ENCODE peak calls at places on chromosome 2, in five cellular contexts. One of them, this sample, is unnamed.

GRCh38 chr2:218736535-218736934 is 25.9 kb downstream of the TTLL4 start:
- DNase-seq in NCI-H510A treated with DMSO at 0.1 percent for 48 hours: no peak
- DNase-seq in amygdala: no peak
- DNase-seq in HT1080: no peak
- DNase-seq in esophagus squamous epithelium: no peak
- DNase-seq in this sample: no peak

GRCh38 chr2:47636596-47636995 is 146.3 kb upstream of the MSH6 start:
- DNase-seq in HT1080: no peak
- DNase-seq in esophagus squamous epithelium: no peak
- DNase-seq in NCI-H510A treated with DMSO at 0.1 percent for 48 hours: no peak
- DNase-seq in amygdala: no peak
- DNase-seq in this sample: no peak

GRCh38 chr2:7671312-7671711 is 754.1 kb downstream of the RNF144A start:
- DNase-seq in amygdala: no peak
- DNase-seq in esophagus squamous epithelium: no peak
- DNase-seq in HT1080: no peak
- DNase-seq in NCI-H510A treated with DMSO at 0.1 percent for 48 hours: no peak
- DNase-seq in this sample: no peak

GRCh38 chr2:234403074-234403473 is 93.8 kb downstream of the ARL4C start:
- DNase-seq in amygdala: no peak
- DNase-seq in HT1080: peak
- DNase-seq in esophagus squamous epithelium: no peak
- DNase-seq in NCI-H510A treated with DMSO at 0.1 percent for 48 hours: no peak
- DNase-seq in this sample: no peak

GRCh38 chr2:146523218-146523617 is 1321.6 kb upstream of the ACVR2A start:
- DNase-seq in HT1080: no peak
- DNase-seq in amygdala: no peak
- DNase-seq in NCI-H510A treated with DMSO at 0.1 percent for 48 hours: peak
- DNase-seq in esophagus squamous epithelium: no peak
- DNase-seq in this sample: peak

GRCh38 chr2:81324046-81324445 is 1019.5 kb upstream of the LRRTM1 start:
- DNase-seq in HT1080: peak
- DNase-seq in NCI-H510A treated with DMSO at 0.1 percent for 48 hours: no peak
- DNase-seq in esophagus squamous epithelium: no peak
- DNase-seq in amygdala: no peak
- DNase-seq in this sample: peak

GRCh38 chr2:573805-574392 is 103.3 kb downstream of the TMEM18 start:
- DNase-seq in NCI-H510A treated with DMSO at 0.1 percent for 48 hours: no peak
- DNase-seq in HT1080: no peak
- DNase-seq in amygdala: no peak
- DNase-seq in esophagus squamous epithelium: no peak
- DNase-seq in this sample: no peak

GRCh38 chr2:198880421-198880820 is 577.3 kb downstream of the SATB2 start:
- DNase-seq in amygdala: no peak
- DNase-seq in NCI-H510A treated with DMSO at 0.1 percent for 48 hours: no peak
- DNase-seq in esophagus squamous epithelium: no peak
- DNase-seq in HT1080: no peak
- DNase-seq in this sample: no peak

GRCh38 chr2:7915302-7916200 is 766.3 kb upstream of the ID2 start:
- DNase-seq in NCI-H510A treated with DMSO at 0.1 percent for 48 hours: no peak
- DNase-seq in esophagus squamous epithelium: no peak
- DNase-seq in HT1080: peak
- DNase-seq in amygdala: no peak
- DNase-seq in this sample: no peak

GRCh38 chr2:176399199-176399598 is 130.0 kb downstream of the MTX2 start:
- DNase-seq in NCI-H510A treated with DMSO at 0.1 percent for 48 hours: no peak
- DNase-seq in HT1080: no peak
- DNase-seq in amygdala: no peak
- DNase-seq in esophagus squamous epithelium: no peak
- DNase-seq in this sample: no peak

GRCh38 chr2:105184420-105184819 is 57.1 kb upstream of the GPR45 start:
- DNase-seq in esophagus squamous epithelium: no peak
- DNase-seq in amygdala: no peak
- DNase-seq in NCI-H510A treated with DMSO at 0.1 percent for 48 hours: no peak
- DNase-seq in HT1080: no peak
- DNase-seq in this sample: peak

GRCh38 chr2:159177957-159178356 is 108.5 kb downstream of the WDSUB1 start:
- DNase-seq in NCI-H510A treated with DMSO at 0.1 percent for 48 hours: no peak
- DNase-seq in amygdala: no peak
- DNase-seq in esophagus squamous epithelium: no peak
- DNase-seq in HT1080: no peak
- DNase-seq in this sample: no peak

GRCh38 chr2:74078467-74078866 is 69.2 kb downstream of the BOLA3 start:
- DNase-seq in esophagus squamous epithelium: no peak
- DNase-seq in amygdala: no peak
- DNase-seq in HT1080: no peak
- DNase-seq in NCI-H510A treated with DMSO at 0.1 percent for 48 hours: no peak
- DNase-seq in this sample: no peak

GRCh38 chr2:42961385-42961800 is 169.0 kb upstream of the HAAO start:
- DNase-seq in esophagus squamous epithelium: no peak
- DNase-seq in HT1080: no peak
- DNase-seq in NCI-H510A treated with DMSO at 0.1 percent for 48 hours: no peak
- DNase-seq in amygdala: peak
- DNase-seq in this sample: no peak

GRCh38 chr2:230795856-230796255 is 68.9 kb upstream of the ITM2C start:
- DNase-seq in esophagus squamous epithelium: no peak
- DNase-seq in HT1080: no peak
- DNase-seq in amygdala: no peak
- DNase-seq in NCI-H510A treated with DMSO at 0.1 percent for 48 hours: no peak
- DNase-seq in this sample: no peak

GRCh38 chr2:114022360-114023085 is 132.6 kb downstream of the ACTR3 start:
- DNase-seq in esophagus squamous epithelium: no peak
- DNase-seq in NCI-H510A treated with DMSO at 0.1 percent for 48 hours: no peak
- DNase-seq in amygdala: no peak
- DNase-seq in HT1080: peak
- DNase-seq in this sample: no peak

GRCh38 chr2:6081542-6081872 is 389.3 kb downstream of the SOX11 start:
- DNase-seq in esophagus squamous epithelium: no peak
- DNase-seq in HT1080: no peak
- DNase-seq in NCI-H510A treated with DMSO at 0.1 percent for 48 hours: no peak
- DNase-seq in amygdala: no peak
- DNase-seq in this sample: peak

GRCh38 chr2:217279571-217279970 is 419.7 kb upstream of the TNP1 start:
- DNase-seq in amygdala: no peak
- DNase-seq in HT1080: peak
- DNase-seq in NCI-H510A treated with DMSO at 0.1 percent for 48 hours: no peak
- DNase-seq in esophagus squamous epithelium: no peak
- DNase-seq in this sample: no peak

GRCh38 chr2:217429981-217430500 is 570.2 kb upstream of the TNP1 start:
- DNase-seq in HT1080: no peak
- DNase-seq in esophagus squamous epithelium: no peak
- DNase-seq in NCI-H510A treated with DMSO at 0.1 percent for 48 hours: no peak
- DNase-seq in amygdala: no peak
- DNase-seq in this sample: no peak

GRCh38 chr2:102033028-102033749 is 41.4 kb downstream of the IL1R2 start:
- DNase-seq in esophagus squamous epithelium: no peak
- DNase-seq in HT1080: peak
- DNase-seq in NCI-H510A treated with DMSO at 0.1 percent for 48 hours: peak
- DNase-seq in amygdala: peak
- DNase-seq in this sample: no peak

GRCh38 chr2:84855730-84856129 is 25.2 kb downstream of the TRABD2A start:
- DNase-seq in HT1080: no peak
- DNase-seq in amygdala: no peak
- DNase-seq in esophagus squamous epithelium: no peak
- DNase-seq in NCI-H510A treated with DMSO at 0.1 percent for 48 hours: no peak
- DNase-seq in this sample: no peak

GRCh38 chr2:64349143-64349530 is 104.8 kb upstream of the LGALSL start:
- DNase-seq in HT1080: no peak
- DNase-seq in amygdala: no peak
- DNase-seq in NCI-H510A treated with DMSO at 0.1 percent for 48 hours: no peak
- DNase-seq in esophagus squamous epithelium: no peak
- DNase-seq in this sample: no peak

GRCh38 chr2:41784496-41784895 is 263.3 kb upstream of the PKDCC start:
- DNase-seq in amygdala: no peak
- DNase-seq in HT1080: peak
- DNase-seq in esophagus squamous epithelium: no peak
- DNase-seq in NCI-H510A treated with DMSO at 0.1 percent for 48 hours: no peak
- DNase-seq in this sample: no peak

GRCh38 chr2:121480826-121481225 is 49.9 kb upstream of the RNU4ATAC start:
- DNase-seq in HT1080: peak
- DNase-seq in NCI-H510A treated with DMSO at 0.1 percent for 48 hours: no peak
- DNase-seq in amygdala: no peak
- DNase-seq in esophagus squamous epithelium: no peak
- DNase-seq in this sample: no peak

GRCh38 chr2:200257570-200257969 is 48.9 kb upstream of the SPATS2L start:
- DNase-seq in NCI-H510A treated with DMSO at 0.1 percent for 48 hours: no peak
- DNase-seq in HT1080: no peak
- DNase-seq in amygdala: no peak
- DNase-seq in esophagus squamous epithelium: no peak
- DNase-seq in this sample: no peak

GRCh38 chr2:238644095-238645081 is 203.5 kb upstream of the TWIST2 start:
- DNase-seq in HT1080: peak
- DNase-seq in amygdala: no peak
- DNase-seq in esophagus squamous epithelium: no peak
- DNase-seq in NCI-H510A treated with DMSO at 0.1 percent for 48 hours: no peak
- DNase-seq in this sample: no peak

GRCh38 chr2:10331702-10332401 is 29.1 kb downstream of the HPCAL1 start:
- DNase-seq in esophagus squamous epithelium: no peak
- DNase-seq in amygdala: no peak
- DNase-seq in NCI-H510A treated with DMSO at 0.1 percent for 48 hours: peak
- DNase-seq in HT1080: no peak
- DNase-seq in this sample: peak

GRCh38 chr2:37343537-37344434 is 644 bp upstream of the QPCT start:
- DNase-seq in HT1080: peak
- DNase-seq in esophagus squamous epithelium: no peak
- DNase-seq in NCI-H510A treated with DMSO at 0.1 percent for 48 hours: peak
- DNase-seq in amygdala: no peak
- DNase-seq in this sample: peak

GRCh38 chr2:98234763-98235162 is 111.5 kb upstream of the CNGA3 start:
- DNase-seq in esophagus squamous epithelium: no peak
- DNase-seq in amygdala: no peak
- DNase-seq in NCI-H510A treated with DMSO at 0.1 percent for 48 hours: no peak
- DNase-seq in HT1080: no peak
- DNase-seq in this sample: no peak

GRCh38 chr2:201070966-201071304 is 536 bp downstream of the HYCC2 start:
- DNase-seq in HT1080: no peak
- DNase-seq in amygdala: no peak
- DNase-seq in esophagus squamous epithelium: no peak
- DNase-seq in NCI-H510A treated with DMSO at 0.1 percent for 48 hours: no peak
- DNase-seq in this sample: no peak

GRCh38 chr2:61181382-61182058 is 19.5 kb downstream of the C2orf74 start:
- DNase-seq in esophagus squamous epithelium: no peak
- DNase-seq in HT1080: no peak
- DNase-seq in amygdala: no peak
- DNase-seq in NCI-H510A treated with DMSO at 0.1 percent for 48 hours: no peak
- DNase-seq in this sample: no peak

GRCh38 chr2:174117951-174118930 is 130.1 kb downstream of the OLA1 start:
- DNase-seq in NCI-H510A treated with DMSO at 0.1 percent for 48 hours: no peak
- DNase-seq in esophagus squamous epithelium: no peak
- DNase-seq in HT1080: peak
- DNase-seq in amygdala: no peak
- DNase-seq in this sample: no peak

GRCh38 chr2:195662138-195662537 is 5.1 kb downstream of the SLC39A10 start:
- DNase-seq in amygdala: no peak
- DNase-seq in NCI-H510A treated with DMSO at 0.1 percent for 48 hours: no peak
- DNase-seq in HT1080: no peak
- DNase-seq in esophagus squamous epithelium: no peak
- DNase-seq in this sample: no peak

GRCh38 chr2:219352448-219353023 is 20.0 kb upstream of the RESP18 start:
- DNase-seq in HT1080: peak
- DNase-seq in amygdala: peak
- DNase-seq in esophagus squamous epithelium: no peak
- DNase-seq in NCI-H510A treated with DMSO at 0.1 percent for 48 hours: peak
- DNase-seq in this sample: peak